ENCODE peak calls at places on chromosomes 3 and 15, in seven cellular contexts. Q, R, H, D, G, V and F are unnamed samples.
A peak's percentile ranks its signal among the peaks of the same experiment; 100 is the strongest.

GRCh38 chr3:8741581-8742355 is 8.2 kb downstream of the CAV3 start:
- DNase-seq in Q (no peak), R (no peak), H (peak; percentile 84), D (no peak), G (no peak), V (peak; percentile 93), F (no peak)

GRCh38 chr3:49570033-49570654 is 15.9 kb downstream of the BSN start:
- DNase-seq in Q (no peak), R (no peak), H (no peak), D (no peak), G (no peak), V (no peak), F (no peak)

GRCh38 chr3:41693799-41694198 is 268.1 kb downstream of the ULK4 start:
- DNase-seq in Q (no peak), R (no peak), H (no peak), D (no peak), G (no peak), V (no peak), F (no peak)

GRCh38 chr3:36663666-36664291 is 100.6 kb downstream of the DCLK3 start:
- DNase-seq in Q (no peak), R (no peak), H (no peak), D (no peak), G (no peak), V (peak; percentile 9), F (no peak)

GRCh38 chr3:147930417-147930816 is 521.3 kb downstream of the ZIC1 start:
- DNase-seq in Q (no peak), R (no peak), H (no peak), D (no peak), G (no peak), V (peak; percentile 71), F (no peak)

GRCh38 chr15:52788099-52788986 is 1.8 kb downstream of the ONECUT1 start:
- DNase-seq in Q (no peak), R (no peak), H (no peak), D (no peak), G (no peak), V (no peak), F (no peak)

GRCh38 chr3:54954019-54954418 is 26.2 kb upstream of the LRTM1 start:
- DNase-seq in Q (no peak), R (no peak), H (peak; percentile 14), D (no peak), G (no peak), V (peak; percentile 98), F (no peak)

GRCh38 chr15:71575474-71576045 is 234.8 kb upstream of the NR2E3 start:
- DNase-seq in Q (no peak), R (no peak), H (no peak), D (no peak), G (no peak), V (peak; percentile 37), F (no peak)

GRCh38 chr3:123271466-123272159 is 69.9 kb downstream of the SEC22A start:
- DNase-seq in Q (no peak), R (no peak), H (no peak), D (no peak), G (peak; percentile 15), V (peak; percentile 6), F (peak; percentile 53)

GRCh38 chr3:133991209-133991608 is 38.5 kb downstream of the SLCO2A1 start:
- DNase-seq in Q (no peak), R (no peak), H (no peak), D (no peak), G (no peak), V (peak; percentile 63), F (no peak)

GRCh38 chr15:67242665-67243064 is 11.8 kb downstream of the AAGAB start:
- DNase-seq in Q (no peak), R (no peak), H (peak; percentile 12), D (no peak), G (no peak), V (peak; percentile 63), F (no peak)

GRCh38 chr3:194142156-194142910 is 6.4 kb downstream of the HES1 start:
- DNase-seq in Q (no peak), R (no peak), H (no peak), D (peak; percentile 32), G (no peak), V (no peak), F (peak; percentile 26)

GRCh38 chr3:97306226-97306625 is 458.3 kb upstream of the ARL6 start:
- DNase-seq in Q (no peak), R (no peak), H (no peak), D (no peak), G (no peak), V (no peak), F (no peak)

GRCh38 chr3:147618636-147619035 is 209.5 kb downstream of the ZIC1 start:
- DNase-seq in Q (no peak), R (no peak), H (no peak), D (no peak), G (no peak), V (no peak), F (no peak)

GRCh38 chr15:66483131-66483566 is 14.4 kb downstream of the SNAPC5 start:
- DNase-seq in Q (no peak), R (no peak), H (no peak), D (no peak), G (peak; percentile 71), V (peak; percentile 68), F (no peak)

GRCh38 chr15:74278269-74278668 is 42.1 kb downstream of the CCDC33 start:
- DNase-seq in Q (no peak), R (no peak), H (no peak), D (no peak), G (no peak), V (no peak), F (no peak)

GRCh38 chr3:160196511-160197104 is 28.6 kb upstream of the C3orf80 start:
- DNase-seq in Q (no peak), R (no peak), H (no peak), D (no peak), G (no peak), V (no peak), F (no peak)

GRCh38 chr3:25103391-25103790 is 324.7 kb upstream of the RARB start:
- DNase-seq in Q (no peak), R (no peak), H (no peak), D (no peak), G (no peak), V (peak; percentile 60), F (no peak)

GRCh38 chr15:77025941-77026411 is 31.1 kb downstream of the PSTPIP1 start:
- DNase-seq in Q (no peak), R (peak; percentile 16), H (no peak), D (no peak), G (no peak), V (no peak), F (no peak)

GRCh38 chr15:47717036-47717611 is at the start of gene SEMA6D:
- DNase-seq in Q (no peak), R (no peak), H (peak; percentile 84), D (no peak), G (peak; percentile 37), V (peak; percentile 74), F (peak; percentile 64)

GRCh38 chr15:49895337-49896223 is 223.5 kb downstream of the ATP8B4 start:
- DNase-seq in Q (no peak), R (no peak), H (peak; percentile 32), D (no peak), G (no peak), V (peak; percentile 50), F (no peak)

GRCh38 chr15:34753236-34753894 is 1.4 kb downstream of the GJD2 start:
- DNase-seq in Q (no peak), R (no peak), H (peak; percentile 77), D (no peak), G (peak; percentile 14), V (peak; percentile 77), F (no peak)

GRCh38 chr15:48096813-48097212 is 24.0 kb upstream of the SLC24A5 start:
- DNase-seq in Q (no peak), R (no peak), H (no peak), D (no peak), G (no peak), V (peak; percentile 92), F (no peak)

GRCh38 chr15:66180706-66181105 is 72.8 kb downstream of the MEGF11 start:
- DNase-seq in Q (no peak), R (no peak), H (peak; percentile 55), D (no peak), G (no peak), V (no peak), F (no peak)

GRCh38 chr3:59867185-59868002 is 817.6 kb upstream of the CFAP20DC start:
- DNase-seq in Q (no peak), R (no peak), H (no peak), D (no peak), G (no peak), V (no peak), F (no peak)

GRCh38 chr3:194030372-194030771 is 105.6 kb upstream of the HES1 start:
- DNase-seq in Q (no peak), R (no peak), H (no peak), D (no peak), G (peak; percentile 32), V (no peak), F (no peak)

GRCh38 chr3:86969500-86970189 is 21.3 kb downstream of the VGLL3 start:
- DNase-seq in Q (no peak), R (no peak), H (peak; percentile 69), D (peak; percentile 19), G (no peak), V (peak; percentile 66), F (no peak)

GRCh38 chr3:146476094-146476740 is 6.9 kb upstream of the PLSCR2 start:
- DNase-seq in Q (no peak), R (no peak), H (no peak), D (no peak), G (no peak), V (no peak), F (no peak)

GRCh38 chr3:169243579-169243978 is 419.9 kb downstream of the MECOM start:
- DNase-seq in Q (no peak), R (no peak), H (no peak), D (no peak), G (no peak), V (no peak), F (no peak)

GRCh38 chr3:113649169-113649833 is 47.1 kb downstream of the USF3 start:
- DNase-seq in Q (no peak), R (no peak), H (no peak), D (no peak), G (no peak), V (no peak), F (no peak)

GRCh38 chr3:130850044-130850797 is 43.7 kb upstream of the ATP2C1 start:
- DNase-seq in Q (no peak), R (no peak), H (no peak), D (peak; percentile 29), G (no peak), V (peak; percentile 10), F (peak; percentile 17)

GRCh38 chr3:40780341-40780800 is 255.6 kb downstream of the ZNF621 start:
- DNase-seq in Q (no peak), R (no peak), H (no peak), D (no peak), G (no peak), V (peak; percentile 61), F (peak; percentile 66)

GRCh38 chr3:106114220-106114619 is 245.4 kb upstream of the CBLB start:
- DNase-seq in Q (no peak), R (no peak), H (no peak), D (no peak), G (no peak), V (peak; percentile 64), F (no peak)